ENCODE peak calls at places on chromosomes 4 and X, in six cellular contexts. Z is KG1; D is D341Med; B is GM13977; N is AML-193; M is activated CD8-positive, alpha-beta memory T cell treated with anti-CD3 and anti-CD28 coated beads for 1 hour. J is an unnamed sample.

GRCh38 chrX:109172091-109172602 is 309.7 kb downstream of the GUCY2F start:
- DNase-seq in Z (no peak), D (no peak), B (no peak), N (no peak), M (no peak), J (no peak)

GRCh38 chr4:7190668-7191545 is 1.4 kb upstream of the SORCS2 start:
- DNase-seq in Z (no peak), D (no peak), B (no peak), N (no peak), M (no peak), J (no peak)

GRCh38 chrX:16874458-16875095 is 4.4 kb upstream of the RBBP7 start:
- DNase-seq in Z (no peak), D (no peak), B (no peak), N (no peak), M (no peak), J (no peak)

GRCh38 chr4:181176306-181176705 is 1066.9 kb upstream of the TENM3 start:
- DNase-seq in Z (no peak), D (no peak), B (no peak), N (no peak), M (no peak), J (no peak)

GRCh38 chrX:41373989-41374606 is 40.1 kb downstream of the DDX3X start:
- DNase-seq in Z (no peak), D (no peak), B (no peak), N (no peak), M (no peak), J (no peak)

GRCh38 chr4:7547368-7548040 is 112.8 kb upstream of the PSAPL1 start:
- DNase-seq in Z (no peak), D (no peak), B (no peak), N (no peak), M (no peak), J (no peak)

GRCh38 chr4:3869661-3870566 is 103.7 kb downstream of the ADRA2C start:
- DNase-seq in Z (no peak), D (no peak), B (no peak), N (no peak), M (no peak), J (no peak)

GRCh38 chrX:31038585-31039326 is 33.1 kb downstream of the FTHL17 start:
- DNase-seq in Z (no peak), D (peak), B (peak), N (peak), M (no peak), J (peak)

GRCh38 chrX:45781901-45782553 is 581.4 kb upstream of the DIPK2B start:
- DNase-seq in Z (no peak), D (no peak), B (no peak), N (peak), M (no peak), J (no peak)

GRCh38 chr4:38466401-38466800 is 197.6 kb upstream of the KLF3 start:
- DNase-seq in Z (no peak), D (no peak), B (no peak), N (no peak), M (no peak), J (peak)

GRCh38 chrX:100648601-100649417 is 4.8 kb downstream of the SRPX2 start:
- DNase-seq in Z (no peak), D (no peak), B (no peak), N (no peak), M (no peak), J (no peak)

GRCh38 chrX:290476-291166 is 9.4 kb downstream of the PLCXD1 start:
- DNase-seq in Z (no peak), D (no peak), B (no peak), N (no peak), M (no peak), J (no peak)

GRCh38 chrX:9089652-9090051 is 55.7 kb upstream of the FAM9B start:
- DNase-seq in Z (no peak), D (no peak), B (no peak), N (no peak), M (no peak), J (no peak)

GRCh38 chr4:56907009-56907408 is 691 bp upstream of the REST start:
- DNase-seq in Z (no peak), D (no peak), B (peak), N (no peak), M (no peak), J (peak)

GRCh38 chr4:71229477-71230257 is 109.2 kb upstream of the SLC4A4 start:
- DNase-seq in Z (no peak), D (peak), B (peak), N (no peak), M (no peak), J (peak)

GRCh38 chrX:71927040-71927439 is 16.4 kb downstream of the NHSL2 start:
- DNase-seq in Z (no peak), D (no peak), B (no peak), N (no peak), M (no peak), J (no peak)

GRCh38 chrX:12950851-12951589 is 23.9 kb upstream of the TMSB4X start:
- DNase-seq in Z (peak), D (peak), B (no peak), N (peak), M (no peak), J (peak)

GRCh38 chr4:89031272-89031671 is 25.7 kb downstream of the FAM13A start:
- DNase-seq in Z (no peak), D (no peak), B (no peak), N (no peak), M (no peak), J (no peak)

GRCh38 chr4:51943221-51943620 is 76.9 kb downstream of the LRRC66 start:
- DNase-seq in Z (no peak), D (no peak), B (no peak), N (no peak), M (no peak), J (no peak)

GRCh38 chrX:111168314-111168713 is 72.3 kb downstream of the PAK3 start:
- DNase-seq in Z (no peak), D (no peak), B (no peak), N (peak), M (no peak), J (peak)

GRCh38 chr4:54103190-54103574 is 3.2 kb downstream of the GSX2 start:
- DNase-seq in Z (no peak), D (no peak), B (no peak), N (no peak), M (no peak), J (no peak)

GRCh38 chr4:6192245-6192644 is 8.1 kb downstream of the JAKMIP1 start:
- DNase-seq in Z (no peak), D (no peak), B (no peak), N (no peak), M (no peak), J (no peak)

GRCh38 chr4:8191136-8191747 is 7.8 kb upstream of the SH3TC1 start:
- DNase-seq in Z (peak), D (no peak), B (peak), N (no peak), M (no peak), J (peak)

GRCh38 chr4:127995776-127996175 is 30.6 kb downstream of the ABHD18 start:
- DNase-seq in Z (no peak), D (no peak), B (no peak), N (no peak), M (no peak), J (no peak)

GRCh38 chr4:41297832-41298231 is 41.1 kb downstream of the UCHL1 start:
- DNase-seq in Z (no peak), D (no peak), B (no peak), N (no peak), M (no peak), J (no peak)

GRCh38 chr4:7737268-7737645 is 202.4 kb downstream of the AFAP1 start:
- DNase-seq in Z (no peak), D (no peak), B (no peak), N (no peak), M (no peak), J (no peak)

GRCh38 chr4:184755278-184755677 is 21.4 kb upstream of the CENPU start:
- DNase-seq in Z (no peak), D (no peak), B (no peak), N (no peak), M (no peak), J (no peak)

GRCh38 chr4:130172156-130172555 is 1076.2 kb downstream of the C4orf33 start:
- DNase-seq in Z (no peak), D (no peak), B (no peak), N (no peak), M (no peak), J (no peak)

GRCh38 chrX:39874202-39874816 is 223.4 kb downstream of the BCOR start:
- DNase-seq in Z (no peak), D (no peak), B (peak), N (no peak), M (no peak), J (no peak)

GRCh38 chr4:98620087-98620784 is 38.2 kb downstream of the TSPAN5 start:
- DNase-seq in Z (no peak), D (no peak), B (no peak), N (no peak), M (no peak), J (no peak)

GRCh38 chrX:10617964-10618342 is 2.4 kb downstream of the MID1 start:
- DNase-seq in Z (no peak), D (no peak), B (no peak), N (no peak), M (no peak), J (no peak)

GRCh38 chrX:74521961-74522833 is 92.2 kb downstream of the RLIM start:
- DNase-seq in Z (no peak), D (no peak), B (no peak), N (no peak), M (no peak), J (no peak)

GRCh38 chr4:102180080-102180479 is 165.2 kb downstream of the SLC39A8 start:
- DNase-seq in Z (no peak), D (no peak), B (no peak), N (no peak), M (no peak), J (no peak)

GRCh38 chr4:122131562-122132157 is 20.5 kb upstream of the BLTP1 start:
- DNase-seq in Z (no peak), D (no peak), B (no peak), N (no peak), M (no peak), J (no peak)

GRCh38 chr4:94642561-94642866 is 115.2 kb upstream of the BMPR1B start:
- DNase-seq in Z (no peak), D (no peak), B (no peak), N (no peak), M (no peak), J (no peak)

GRCh38 chrX:143378851-143379250 is 138.4 kb downstream of the SPANXN3 start:
- DNase-seq in Z (no peak), D (no peak), B (no peak), N (peak), M (no peak), J (no peak)

GRCh38 chr4:96649536-96649935 is 809.6 kb downstream of the PDHA2 start:
- DNase-seq in Z (no peak), D (no peak), B (no peak), N (no peak), M (no peak), J (no peak)

GRCh38 chr4:119559044-119559647 is 69.5 kb downstream of the PDE5A start:
- DNase-seq in Z (no peak), D (peak), B (peak), N (peak), M (no peak), J (peak)

GRCh38 chr4:150310159-150310895 is 232.1 kb downstream of the DCLK2 start:
- DNase-seq in Z (no peak), D (no peak), B (no peak), N (no peak), M (no peak), J (no peak)

J was measured in erythroblast.